ENCODE peak calls at places on chromosomes 12 and 14, in eight cellular contexts. Y is tibial nerve, N is thyroid gland, A is HCT116, Q is H54, P is K562, L is ovary, U is lower leg skin. Z is an unnamed sample.

GRCh38 chr12:12686925-12687324 is 9.1 kb downstream of the GPR19 start:
- DNase-seq in P (no peak), Y (no peak), U (no peak), A (no peak), L (no peak), Q (no peak), N (no peak), Z (no peak)

GRCh38 chr12:124039276-124039675 is 66.3 kb downstream of the ZNF664 start:
- DNase-seq in U (no peak), L (no peak), A (no peak), P (no peak), Y (no peak), Q (no peak), N (peak; percentile 55), Z (no peak)

GRCh38 chr14:106586098-106586704 is 1059.8 kb downstream of the TMEM121 start:
- DNase-seq in A (no peak), N (no peak), Q (peak; percentile 19), P (peak; percentile 51), U (no peak), Y (no peak), L (no peak), Z (no peak)

GRCh38 chr12:54421873-54422250 is 2.8 kb upstream of the ITGA5 start:
- DNase-seq in P (no peak), Q (no peak), L (no peak), Y (no peak), N (no peak), U (no peak), A (no peak), Z (no peak)

GRCh38 chr14:47277703-47278102 is 397.7 kb downstream of the MDGA2 start:
- DNase-seq in U (no peak), L (no peak), N (no peak), A (no peak), Q (no peak), P (no peak), Y (no peak), Z (no peak)

GRCh38 chr12:12327802-12328201 is 22.2 kb downstream of the MANSC1 start:
- DNase-seq in U (no peak), Y (no peak), N (no peak), P (peak; percentile 39), Q (peak; percentile 33), A (peak; percentile 62), L (no peak), Z (no peak)

GRCh38 chr12:55899035-55899434 is 28.7 kb downstream of the PYM1 start:
- DNase-seq in Q (no peak), Y (no peak), U (no peak), A (no peak), P (no peak), N (no peak), L (no peak), Z (no peak)

GRCh38 chr12:29867823-29868222 is 84.1 kb upstream of the TMTC1 start:
- DNase-seq in L (no peak), N (no peak), Y (no peak), Q (no peak), P (no peak), A (no peak), U (no peak), Z (no peak)

GRCh38 chr12:95546491-95546813 is 4.8 kb downstream of the USP44 start:
- DNase-seq in P (no peak), L (no peak), Y (no peak), N (no peak), U (no peak), A (no peak), Q (no peak), Z (no peak)

GRCh38 chr14:36820111-36820709 is 158.6 kb downstream of the PAX9 start:
- DNase-seq in P (no peak), A (no peak), L (no peak), Q (no peak), U (no peak), N (no peak), Y (no peak), Z (no peak)

GRCh38 chr12:96419576-96420254 is 19.5 kb upstream of the CDK17 start:
- DNase-seq in Y (no peak), A (no peak), L (no peak), Q (no peak), P (no peak), U (no peak), N (no peak), Z (no peak)

GRCh38 chr14:89000007-89000942 is 175.8 kb downstream of the TTC8 start:
- DNase-seq in P (peak; percentile 48), Q (peak; percentile 30), L (no peak), A (peak; percentile 53), U (no peak), Y (no peak), N (peak; percentile 17), Z (peak; percentile 95)

GRCh38 chr14:103500148-103500990 is 22.3 kb downstream of the CKB start:
- DNase-seq in P (peak; percentile 67), U (peak; percentile 98), L (peak; percentile 95), Y (peak; percentile 90), N (peak; percentile 94), A (no peak), Q (peak; percentile 66), Z (peak; percentile 96)

GRCh38 chr14:99512571-99513182 is 31.5 kb downstream of the CCNK start:
- DNase-seq in Y (peak; percentile 11), Q (no peak), U (peak; percentile 82), L (peak; percentile 19), A (no peak), P (no peak), N (no peak), Z (no peak)

GRCh38 chr12:56420411-56420810 is 28.8 kb downstream of the TIMELESS start:
- DNase-seq in Q (no peak), U (no peak), N (no peak), P (no peak), Y (no peak), L (no peak), A (no peak), Z (no peak)

DNA sequence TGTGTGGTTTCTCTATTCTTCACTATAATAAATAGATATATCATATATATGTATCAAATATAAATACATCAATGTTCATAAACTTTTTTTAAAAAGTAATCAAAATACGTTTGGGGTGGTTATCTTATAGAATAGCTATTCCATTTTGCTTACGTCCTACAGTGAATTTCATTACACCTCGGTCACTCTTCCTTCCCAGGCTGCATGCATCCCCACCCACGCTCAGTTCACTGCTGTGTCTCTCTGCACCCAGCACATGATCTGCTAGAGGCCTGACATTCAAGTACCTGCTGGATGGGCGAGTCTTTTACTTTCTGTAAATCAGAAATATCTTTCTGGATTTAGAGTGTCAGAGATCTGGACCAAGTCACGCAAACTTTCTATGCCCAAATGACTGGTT is 3.6 kb downstream of the STX2 start:
- DNase-seq in P (no peak), L (no peak), Y (no peak), Q (no peak), U (peak; percentile 49), N (no peak), A (no peak), Z (no peak)
- TF ChIP-seq POLR2A in P (no peak), L (no peak), Y (no peak), Q (no peak), U (no peak), N (no peak), A (no peak), Z (no peak)

GRCh38 chr14:73463411-73463810 is 5.1 kb upstream of the NUMB start:
- DNase-seq in U (peak; percentile 87), A (no peak), Y (no peak), Q (peak; percentile 46), P (no peak), N (no peak), L (no peak), Z (peak; percentile 51)
- TF ChIP-seq POLR2A in U (no peak), A (no peak), Y (no peak), Q (no peak), P (no peak), N (no peak), L (no peak), Z (no peak)

GRCh38 chr14:22556990-22557623 is 31.9 kb downstream of the DAD1 start:
- DNase-seq in N (peak; percentile 85), A (peak; percentile 48), Y (peak; percentile 53), P (peak; percentile 82), U (peak; percentile 96), Q (peak; percentile 63), L (peak; percentile 88), Z (peak; percentile 84)
- TF ChIP-seq POLR2A in N (no peak), A (no peak), Y (no peak), P (no peak), U (no peak), Q (no peak), L (no peak), Z (no peak)

DNA sequence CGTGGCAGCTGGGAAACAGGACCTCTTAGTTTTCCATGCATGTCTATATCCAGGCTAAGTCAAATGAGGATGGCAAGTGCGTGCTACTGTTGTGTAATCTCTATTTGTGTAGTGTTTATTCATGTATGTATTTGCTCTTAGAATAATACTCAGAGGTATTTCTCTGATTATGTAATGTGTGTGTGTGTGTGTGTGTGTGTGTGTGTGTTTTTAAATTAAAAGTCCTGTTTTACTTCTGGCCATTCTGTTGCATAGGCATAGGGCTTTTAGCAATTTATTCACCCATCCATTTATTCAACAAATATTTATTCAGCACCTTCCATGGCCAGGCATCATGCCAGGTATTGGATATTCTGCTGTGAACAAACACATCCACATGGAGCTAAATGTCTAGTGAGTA is 63.5 kb downstream of the PELI2 start:
- DNase-seq in P (no peak), N (peak; percentile 44), Q (no peak), A (no peak), U (no peak), L (no peak), Y (no peak), Z (no peak)
- TF ChIP-seq POLR2A in P (no peak), N (no peak), Q (no peak), A (no peak), U (no peak), L (no peak), Y (no peak), Z (no peak)

GRCh38 chr12:49662998-49663843 is 39.9 kb downstream of the PRPF40B start:
- DNase-seq in U (no peak), L (peak; percentile 64), A (no peak), Q (peak; percentile 85), N (peak; percentile 49), Y (no peak), P (peak; percentile 51), Z (peak; percentile 75)
- TF ChIP-seq POLR2A in U (no peak), L (no peak), A (no peak), Q (peak; percentile 33), N (no peak), Y (no peak), P (peak; percentile 48), Z (no peak)

GRCh38 chr14:76149196-76149595 is 2.5 kb upstream of the GPATCH2L start:
- DNase-seq in N (no peak), P (no peak), L (no peak), Q (no peak), Y (no peak), U (no peak), A (no peak), Z (no peak)

GRCh38 chr14:76153919-76154318 is 2.2 kb downstream of the GPATCH2L start:
- DNase-seq in A (no peak), Q (no peak), N (no peak), Y (no peak), L (no peak), P (no peak), U (no peak), Z (no peak)

GRCh38 chr14:76154539-76155126 is 2.9 kb downstream of the GPATCH2L start:
- DNase-seq in U (no peak), A (no peak), Y (no peak), Q (no peak), P (no peak), L (no peak), N (no peak), Z (no peak)

GRCh38 chr14:76151398-76152332 is at the start of gene GPATCH2L:
- DNase-seq in L (peak; percentile 96), U (peak; percentile 99), Y (peak; percentile 93), A (peak; percentile 66), P (peak; percentile 96), N (peak; percentile 95), Q (peak; percentile 84), Z (peak; percentile 91)

GRCh38 chr14:76152333-76152681 is 585 bp downstream of the GPATCH2L start:
- DNase-seq in Y (peak; percentile 19), A (peak; percentile 37), N (peak; percentile 44), L (peak; percentile 37), P (peak; percentile 53), U (peak; percentile 92), Q (peak; percentile 77), Z (peak; percentile 86)
- TF ChIP-seq POLR2A in Y (no peak), A (no peak), N (no peak), L (no peak), P (no peak), U (no peak), Q (no peak), Z (peak; percentile 23)

Z was measured in adrenal gland.